ENCODE peak calls at places on chromosome 21, in eight cellular contexts. S, Q, W, D, Z, B, I and Y are unnamed samples.
A peak's percentile ranks its signal among the peaks of the same experiment; 100 is the strongest.

GRCh38 chr21:44368711-44369446 is 15.5 kb downstream of the TRPM2 start:
- DNase-seq in S (no peak), Q (no peak), W (no peak), D (no peak), Z (no peak), B (no peak), I (no peak), Y (no peak)

GRCh38 chr21:29441651-29442050 is 142.9 kb downstream of the BACH1 start:
- DNase-seq in S (no peak), Q (no peak), W (no peak), D (peak; percentile 7), Z (no peak), B (no peak), I (no peak), Y (no peak)

GRCh38 chr21:36499578-36500471 is 19.9 kb upstream of the CLDN14 start:
- DNase-seq in S (no peak), Q (no peak), W (no peak), D (peak; percentile 47), Z (peak; percentile 72), B (no peak), I (no peak), Y (no peak)

GRCh38 chr21:41678016-41678935 is 88.6 kb downstream of the RIPK4 start:
- DNase-seq in S (no peak), Q (peak; percentile 76), W (no peak), D (no peak), Z (no peak), B (no peak), I (no peak), Y (peak; percentile 72)

GRCh38 chr21:40846057-40846456 is 901 bp downstream of the DSCAM start:
- DNase-seq in S (no peak), Q (no peak), W (no peak), D (no peak), Z (no peak), B (no peak), I (no peak), Y (no peak)

GRCh38 chr21:29499229-29499628 is 200.5 kb downstream of the BACH1 start:
- DNase-seq in S (no peak), Q (no peak), W (no peak), D (no peak), Z (no peak), B (no peak), I (no peak), Y (no peak)

GRCh38 chr21:43854773-43855633 is 10.0 kb upstream of the AGPAT3 start:
- DNase-seq in S (no peak), Q (no peak), W (no peak), D (no peak), Z (no peak), B (peak; percentile 96), I (no peak), Y (no peak)

GRCh38 chr21:41247561-41247968 is 69.0 kb upstream of the FAM3B start:
- DNase-seq in S (no peak), Q (peak; percentile 61), W (peak; percentile 46), D (no peak), Z (peak; percentile 63), B (peak; percentile 26), I (no peak), Y (no peak)

GRCh38 chr21:38349111-38349746 is 92.4 kb downstream of the KCNJ15 start:
- DNase-seq in S (peak; percentile 40), Q (no peak), W (no peak), D (peak; percentile 58), Z (peak; percentile 87), B (no peak), I (no peak), Y (peak; percentile 44)

GRCh38 chr21:24225432-24225831 is 1381.8 kb downstream of the MRPL39 start:
- DNase-seq in S (peak; percentile 5), Q (no peak), W (peak; percentile 18), D (peak; percentile 2), Z (peak; percentile 1), B (no peak), I (no peak), Y (no peak)

GRCh38 chr21:35243171-35243570 is 194.1 kb upstream of the RUNX1 start:
- DNase-seq in S (no peak), Q (no peak), W (no peak), D (no peak), Z (no peak), B (no peak), I (no peak), Y (no peak)

GRCh38 chr21:44255519-44255981 is 6.1 kb downstream of the DNMT3L start:
- DNase-seq in S (no peak), Q (no peak), W (no peak), D (no peak), Z (peak; percentile 5), B (peak; percentile 10), I (no peak), Y (no peak)

GRCh38 chr21:41235214-41235613 is 67.3 kb downstream of the BACE2 start:
- DNase-seq in S (no peak), Q (no peak), W (no peak), D (no peak), Z (no peak), B (no peak), I (no peak), Y (no peak)

GRCh38 chr21:43330306-43330881 is 96.5 kb downstream of the SIK1 start:
- DNase-seq in S (no peak), Q (no peak), W (no peak), D (no peak), Z (no peak), B (no peak), I (no peak), Y (no peak)

GRCh38 chr21:43312011-43312410 is 114.9 kb downstream of the SIK1 start:
- DNase-seq in S (no peak), Q (no peak), W (no peak), D (no peak), Z (no peak), B (no peak), I (no peak), Y (no peak)

GRCh38 chr21:39224930-39225329 is 41.7 kb upstream of the PSMG1 start:
- DNase-seq in S (no peak), Q (no peak), W (no peak), D (no peak), Z (no peak), B (no peak), I (no peak), Y (no peak)

GRCh38 chr21:15240846-15241245 is 176.0 kb upstream of the NRIP1 start:
- DNase-seq in S (no peak), Q (no peak), W (no peak), D (no peak), Z (peak; percentile 54), B (no peak), I (no peak), Y (no peak)

GRCh38 chr21:26850116-26850643 is 5.0 kb upstream of the ADAMTS1 start:
- DNase-seq in S (no peak), Q (no peak), W (no peak), D (peak; percentile 63), Z (peak; percentile 66), B (no peak), I (no peak), Y (peak; percentile 27)
- H3K4me3 ChIP-seq in S (no peak overlapping the region), Q (no peak overlapping the region), W (no peak overlapping the region), D (no peak overlapping the region), Z (no peak overlapping the region), B (no peak overlapping the region), I (no peak overlapping the region), Y (no peak overlapping the region)

DNA sequence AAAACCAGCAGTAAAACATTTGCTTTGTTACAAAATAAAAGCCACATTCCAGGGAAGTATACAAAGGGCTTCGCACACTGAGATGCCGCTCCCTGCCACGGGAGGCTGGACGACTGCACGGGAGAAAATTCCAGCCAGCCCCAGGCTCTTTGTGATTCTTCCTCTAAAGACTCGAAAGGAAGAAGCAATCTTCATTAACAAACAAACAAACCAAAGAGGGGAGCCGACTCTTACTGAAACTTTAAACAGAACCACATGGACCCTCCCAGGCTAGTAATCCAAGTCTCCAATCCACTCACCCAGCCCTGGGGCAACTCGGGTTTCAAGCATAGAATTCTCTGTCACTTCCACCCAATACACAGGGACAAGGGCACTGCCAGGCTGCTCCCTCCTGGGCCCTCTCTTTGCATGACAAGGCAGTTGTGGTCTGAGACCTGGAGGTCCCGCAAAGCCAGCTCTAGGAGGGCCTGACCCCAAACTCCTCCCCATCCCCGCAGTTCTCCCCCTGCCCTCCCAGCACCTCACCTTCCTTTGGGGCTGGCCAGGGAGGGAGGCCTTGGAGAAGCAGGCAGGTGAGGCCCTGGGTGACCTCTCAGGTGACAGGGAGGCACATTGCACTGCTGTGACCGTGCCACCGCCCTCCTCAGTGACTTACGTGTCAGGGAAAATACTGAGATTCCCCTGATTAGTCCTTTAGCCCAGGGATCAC is 26.6 kb upstream of the COL18A1 start:
- DNase-seq in S (no peak), Q (no peak), W (peak; percentile 26), D (no peak), Z (peak; percentile 45), B (no peak), I (no peak), Y (no peak)
- TF ChIP-seq CTCF in S (no peak), Q (no peak), W (no peak), D (no peak), Z (no peak), B (no peak), I (no peak), Y (no peak)

GRCh38 chr21:33128538-33128937 is 58.6 kb downstream of the OLIG1 start:
- DNase-seq in S (no peak), Q (no peak), W (no peak), D (no peak), Z (no peak), B (no peak), I (no peak), Y (no peak)

GRCh38 chr21:33126569-33126968 is 56.6 kb downstream of the OLIG1 start:
- DNase-seq in S (no peak), Q (no peak), W (no peak), D (no peak), Z (no peak), B (no peak), I (no peak), Y (no peak)

GRCh38 chr21:33124879-33125278 is 54.9 kb downstream of the OLIG1 start:
- DNase-seq in S (no peak), Q (no peak), W (no peak), D (no peak), Z (no peak), B (no peak), I (no peak), Y (no peak)

GRCh38 chr21:33125981-33126380 is 56.0 kb downstream of the OLIG1 start:
- DNase-seq in S (no peak), Q (no peak), W (no peak), D (no peak), Z (no peak), B (no peak), I (no peak), Y (no peak)

GRCh38 chr21:33127154-33127893 is 57.4 kb downstream of the OLIG1 start:
- DNase-seq in S (no peak), Q (peak; percentile 73), W (peak; percentile 30), D (peak; percentile 67), Z (peak; percentile 75), B (peak; percentile 80), I (peak; percentile 74), Y (no peak)
- H3K4me3 ChIP-seq in S (peak overlapping the region; percentile 43), Q (no peak overlapping the region), W (peak overlapping the region; percentile 51), D (peak overlapping the region; percentile 34), Z (peak overlapping the region; percentile 52), B (no peak overlapping the region), I (peak overlapping the region; percentile 27), Y (peak overlapping the region; percentile 11)

GRCh38 chr21:25788677-25789076 is 53.9 kb downstream of the GABPA start:
- DNase-seq in S (no peak), Q (no peak), W (no peak), D (no peak), Z (no peak), B (no peak), I (no peak), Y (no peak)

GRCh38 chr21:25791321-25791720 is 56.5 kb downstream of the GABPA start:
- DNase-seq in S (no peak), Q (no peak), W (no peak), D (no peak), Z (peak; percentile 5), B (no peak), I (peak; percentile 16), Y (no peak)

GRCh38 chr21:25790122-25790951 is 55.6 kb downstream of the GABPA start:
- DNase-seq in S (no peak), Q (no peak), W (no peak), D (peak; percentile 38), Z (peak; percentile 71), B (peak; percentile 22), I (peak; percentile 40), Y (no peak)
- TF ChIP-seq CTCF in S (peak; percentile 33), Q (no peak), W (peak; percentile 42), D (peak; percentile 32), Z (peak; percentile 54), B (peak; percentile 47), I (peak; percentile 70), Y (peak; percentile 63)